ENCODE peak calls at places on chromosomes 3 and 15, in four cellular contexts. C is body of pancreas, Z is cardiac fibroblast, T is T follicular helper cell. J is an unnamed sample.

GRCh38 chr3:45571216-45571615 is 23.3 kb upstream of the LIMD1 start:
- DNase-seq in C (no peak), Z (no peak), T (no peak), J (no peak)

GRCh38 chr3:87298111-87298718 is 21.8 kb upstream of the POU1F1 start:
- DNase-seq in C (no peak), Z (peak), T (no peak), J (no peak)

GRCh38 chr3:75188937-75189336 is 475.2 kb upstream of the FRG2C start:
- DNase-seq in C (no peak), Z (no peak), T (no peak), J (no peak)

GRCh38 chr15:50816191-50816590 is 50.7 kb upstream of the SPPL2A start:
- DNase-seq in C (no peak), Z (no peak), T (no peak), J (no peak)

GRCh38 chr3:57852896-57853295 is 96.8 kb downstream of the SLMAP start:
- DNase-seq in C (no peak), Z (peak), T (no peak), J (no peak)

GRCh38 chr15:49045691-49046112 is 544 bp downstream of the SECISBP2L start:
- DNase-seq in C (no peak), Z (peak), T (no peak), J (no peak)

GRCh38 chr3:182697345-182697919 is 95.9 kb upstream of the ATP11B start:
- DNase-seq in C (no peak), Z (no peak), T (no peak), J (no peak)

GRCh38 chr3:114886945-114887344 is 260.1 kb downstream of the ZBTB20 start:
- DNase-seq in C (no peak), Z (no peak), T (no peak), J (no peak)

GRCh38 chr3:52777959-52778805 is 783 bp downstream of the ITIH1 start:
- DNase-seq in C (no peak), Z (no peak), T (no peak), J (peak)

GRCh38 chr15:78302579-78302978 is 3.2 kb upstream of the SKIC8 start:
- DNase-seq in C (no peak), Z (peak), T (no peak), J (no peak)

GRCh38 chr15:35914573-35914972 is 368.6 kb upstream of the DPH6 start:
- DNase-seq in C (no peak), Z (no peak), T (no peak), J (no peak)

GRCh38 chr3:54814224-54814623 is 113.6 kb downstream of the LRTM1 start:
- DNase-seq in C (no peak), Z (no peak), T (no peak), J (no peak)

GRCh38 chr15:36130641-36131310 is 448.6 kb upstream of the CDIN1 start:
- DNase-seq in C (no peak), Z (no peak), T (no peak), J (no peak)

GRCh38 chr3:27165348-27165747 is 203.8 kb downstream of the NEK10 start:
- DNase-seq in C (no peak), Z (peak), T (no peak), J (no peak)

GRCh38 chr3:82633319-82633718 is 871.9 kb upstream of the GBE1 start:
- DNase-seq in C (no peak), Z (no peak), T (no peak), J (no peak)